ENCODE peak calls at places on chromosomes 13 and 19, in eight cellular contexts. A is epithelial cell of esophagus; Y is HFFc6; L is dermis blood vessel endothelial cell; O is NCI-H774; F is coronary artery; K is stimulated activated CD4-positive, alpha-beta T cell treated with anti-CD3 and anti-CD28 coated beads, Interleukin-1b, Interleukin-23, amount 100 ng/mL, for 24 hours; R is NCI-H82. I is an unnamed sample.

GRCh38 chr19:4455742-4456565 is 1.6 kb downstream of the UBXN6 start:
- DNase-seq in R (peak), K (no peak), A (peak), O (no peak), L (peak), F (no peak), Y (peak), I (no peak)

GRCh38 chr13:52022355-52022754 is 2.1 kb upstream of the UTP14C start:
- DNase-seq in F (no peak), K (no peak), Y (no peak), L (no peak), R (no peak), A (no peak), O (no peak), I (no peak)

GRCh38 chr13:99354371-99354951 is 47.3 kb upstream of the GPR183 start:
- DNase-seq in L (no peak), K (no peak), R (no peak), F (no peak), Y (peak), A (peak), O (no peak), I (no peak)

GRCh38 chr13:106599875-106600797 is 32.2 kb upstream of the ARGLU1 start:
- DNase-seq in L (peak), R (no peak), A (no peak), O (no peak), F (no peak), K (no peak), Y (peak), I (no peak)

GRCh38 chr19:44025217-44025936 is at the start of gene ZNF222:
- DNase-seq in K (peak), L (peak), Y (peak), A (peak), R (peak), O (peak), F (peak), I (no peak)

GRCh38 chr13:83950284-83950683 is 68.0 kb upstream of the SLITRK1 start:
- DNase-seq in Y (no peak), R (no peak), L (no peak), O (no peak), A (peak), K (no peak), F (no peak), I (no peak)

GRCh38 chr13:20487927-20488326 is 37.7 kb downstream of the CRYL1 start:
- DNase-seq in F (no peak), R (no peak), K (no peak), A (no peak), O (no peak), L (no peak), Y (no peak), I (no peak)

GRCh38 chr13:70407486-70407885 is 299.2 kb upstream of the KLHL1 start:
- DNase-seq in O (no peak), A (peak), R (no peak), Y (no peak), K (no peak), F (no peak), L (no peak), I (no peak)

GRCh38 chr19:15195987-15196682 is 4.7 kb downstream of the NOTCH3 start:
- DNase-seq in F (no peak), O (peak), L (no peak), Y (no peak), A (peak), R (no peak), K (no peak), I (peak)

GRCh38 chr19:50478901-50479715 is 2.5 kb upstream of the GARIN5A start:
- DNase-seq in A (peak), R (peak), F (no peak), Y (no peak), L (peak), O (no peak), K (no peak), I (no peak)

GRCh38 chr13:58085819-58086218 is 454.3 kb downstream of the PCDH17 start:
- DNase-seq in L (no peak), F (no peak), O (no peak), R (no peak), A (no peak), Y (no peak), K (no peak), I (no peak)

GRCh38 chr13:59666504-59666903 is 497.2 kb downstream of the DIAPH3 start:
- DNase-seq in O (no peak), R (peak), L (peak), A (no peak), F (no peak), K (no peak), Y (no peak), I (no peak)

GRCh38 chr19:3604987-3605343 is 1.7 kb downstream of the TBXA2R start:
- DNase-seq in Y (no peak), A (no peak), L (no peak), F (no peak), R (no peak), O (no peak), K (no peak), I (no peak)

GRCh38 chr13:31951215-31951678 is 80.3 kb upstream of the FRY start:
- DNase-seq in K (no peak), A (peak), O (no peak), L (no peak), Y (no peak), F (no peak), R (peak), I (no peak)

GRCh38 chr19:38736413-38737280 is 7.6 kb downstream of the CAPN12 start:
- DNase-seq in O (peak), A (peak), F (no peak), K (peak), R (peak), Y (no peak), L (no peak), I (no peak)

GRCh38 chr13:97979556-97979955 is 26.1 kb downstream of the IPO5 start:
- DNase-seq in L (no peak), O (no peak), A (no peak), F (no peak), Y (no peak), R (no peak), K (no peak), I (no peak)

GRCh38 chr19:50465986-50466771 is 10.1 kb upstream of the EMC10 start:
- DNase-seq in F (no peak), R (peak), K (no peak), A (peak), L (peak), O (peak), Y (peak), I (no peak)

I was measured in NCI-H1048.